ENCODE peak calls at places on chromosomes 2 and 18, in seven cellular contexts. One of them, this sample, is unnamed.

GRCh38 chr2:207045531-207045930 is 106.2 kb downstream of the CPO start:
- DNase-seq in CD8-positive, alpha-beta T cell: no peak
- DNase-seq in lower lobe of right lung: no peak
- DNase-seq in fibroblast of pulmonary artery: no peak
- DNase-seq in cardiac muscle cell: peak; percentile 2
- DNase-seq in heart right ventricle: no peak
- DNase-seq in right atrium auricular region: no peak
- DNase-seq in this sample: no peak

GRCh38 chr18:12335503-12335902 is 27.5 kb downstream of the TUBB6 start:
- DNase-seq in right atrium auricular region: no peak
- DNase-seq in heart right ventricle: no peak
- DNase-seq in cardiac muscle cell: no peak
- DNase-seq in fibroblast of pulmonary artery: no peak
- DNase-seq in CD8-positive, alpha-beta T cell: no peak
- DNase-seq in lower lobe of right lung: no peak
- DNase-seq in this sample: no peak

GRCh38 chr18:57209697-57210096 is 62.8 kb downstream of the BOD1L2 start:
- DNase-seq in heart right ventricle: no peak
- DNase-seq in right atrium auricular region: no peak
- DNase-seq in fibroblast of pulmonary artery: no peak
- DNase-seq in lower lobe of right lung: no peak
- DNase-seq in CD8-positive, alpha-beta T cell: no peak
- DNase-seq in cardiac muscle cell: no peak
- DNase-seq in this sample: no peak

GRCh38 chr2:220417503-220417902 is 790.1 kb downstream of the SLC4A3 start:
- DNase-seq in cardiac muscle cell: no peak
- DNase-seq in right atrium auricular region: no peak
- DNase-seq in fibroblast of pulmonary artery: no peak
- DNase-seq in lower lobe of right lung: no peak
- DNase-seq in CD8-positive, alpha-beta T cell: no peak
- DNase-seq in heart right ventricle: no peak
- DNase-seq in this sample: no peak

GRCh38 chr18:64803471-64803870 is 654.6 kb upstream of the LINC00305 start:
- DNase-seq in cardiac muscle cell: no peak
- DNase-seq in heart right ventricle: no peak
- DNase-seq in right atrium auricular region: no peak
- DNase-seq in lower lobe of right lung: no peak
- DNase-seq in fibroblast of pulmonary artery: no peak
- DNase-seq in CD8-positive, alpha-beta T cell: no peak
- DNase-seq in this sample: no peak

GRCh38 chr2:73984922-73985317 is 210 bp downstream of the TET3 start:
- DNase-seq in lower lobe of right lung: peak; percentile 74
- DNase-seq in right atrium auricular region: no peak
- DNase-seq in fibroblast of pulmonary artery: no peak
- DNase-seq in heart right ventricle: peak; percentile 48
- DNase-seq in cardiac muscle cell: no peak
- DNase-seq in CD8-positive, alpha-beta T cell: peak; percentile 68
- DNase-seq in this sample: no peak

GRCh38 chr2:170339324-170339723 is 161.4 kb downstream of the MYO3B start:
- DNase-seq in lower lobe of right lung: no peak
- DNase-seq in CD8-positive, alpha-beta T cell: no peak
- DNase-seq in right atrium auricular region: no peak
- DNase-seq in heart right ventricle: no peak
- DNase-seq in fibroblast of pulmonary artery: no peak
- DNase-seq in cardiac muscle cell: no peak
- DNase-seq in this sample: no peak

GRCh38 chr2:8586397-8587051 is 95.3 kb upstream of the ID2 start:
- DNase-seq in lower lobe of right lung: no peak
- DNase-seq in cardiac muscle cell: no peak
- DNase-seq in CD8-positive, alpha-beta T cell: no peak
- DNase-seq in right atrium auricular region: no peak
- DNase-seq in heart right ventricle: no peak
- DNase-seq in fibroblast of pulmonary artery: no peak
- DNase-seq in this sample: no peak

GRCh38 chr2:65213035-65213434 is 14.6 kb upstream of the ACTR2 start:
- DNase-seq in CD8-positive, alpha-beta T cell: no peak
- DNase-seq in fibroblast of pulmonary artery: no peak
- DNase-seq in right atrium auricular region: no peak
- DNase-seq in lower lobe of right lung: no peak
- DNase-seq in heart right ventricle: no peak
- DNase-seq in cardiac muscle cell: no peak
- DNase-seq in this sample: no peak

GRCh38 chr18:31042391-31043181 is at the start of gene DSC3:
- DNase-seq in right atrium auricular region: no peak
- DNase-seq in fibroblast of pulmonary artery: peak; percentile 83
- DNase-seq in lower lobe of right lung: peak; percentile 47
- DNase-seq in CD8-positive, alpha-beta T cell: no peak
- DNase-seq in cardiac muscle cell: peak; percentile 74
- DNase-seq in heart right ventricle: no peak
- DNase-seq in this sample: peak; percentile 99

GRCh38 chr18:1037766-1038165 is 133.1 kb downstream of the ADCYAP1 start:
- DNase-seq in fibroblast of pulmonary artery: no peak
- DNase-seq in right atrium auricular region: no peak
- DNase-seq in lower lobe of right lung: no peak
- DNase-seq in heart right ventricle: no peak
- DNase-seq in cardiac muscle cell: no peak
- DNase-seq in CD8-positive, alpha-beta T cell: no peak
- DNase-seq in this sample: no peak

GRCh38 chr2:10829304-10829703 is 16.7 kb upstream of the PDIA6 start:
- DNase-seq in cardiac muscle cell: no peak
- DNase-seq in heart right ventricle: no peak
- DNase-seq in right atrium auricular region: no peak
- DNase-seq in fibroblast of pulmonary artery: no peak
- DNase-seq in lower lobe of right lung: no peak
- DNase-seq in CD8-positive, alpha-beta T cell: no peak
- DNase-seq in this sample: no peak

GRCh38 chr18:51135361-51135760 is 62.1 kb downstream of the MEX3C start:
- DNase-seq in fibroblast of pulmonary artery: peak; percentile 69
- DNase-seq in CD8-positive, alpha-beta T cell: no peak
- DNase-seq in heart right ventricle: no peak
- DNase-seq in lower lobe of right lung: no peak
- DNase-seq in right atrium auricular region: no peak
- DNase-seq in cardiac muscle cell: peak; percentile 72
- DNase-seq in this sample: peak; percentile 96

GRCh38 chr2:110677530-110678456 is at the start of gene BUB1:
- DNase-seq in cardiac muscle cell: peak; percentile 98
- DNase-seq in fibroblast of pulmonary artery: peak; percentile 97
- DNase-seq in CD8-positive, alpha-beta T cell: peak; percentile 96
- DNase-seq in right atrium auricular region: peak; percentile 97
- DNase-seq in lower lobe of right lung: peak; percentile 97
- DNase-seq in heart right ventricle: peak; percentile 97
- DNase-seq in this sample: peak; percentile 97

GRCh38 chr18:78768221-78768620 is 211.4 kb upstream of the SALL3 start:
- DNase-seq in fibroblast of pulmonary artery: no peak
- DNase-seq in heart right ventricle: no peak
- DNase-seq in lower lobe of right lung: no peak
- DNase-seq in right atrium auricular region: peak; percentile 34
- DNase-seq in CD8-positive, alpha-beta T cell: no peak
- DNase-seq in cardiac muscle cell: no peak
- DNase-seq in this sample: no peak

GRCh38 chr2:239570216-239570925 is 169.6 kb upstream of the HDAC4 start:
- DNase-seq in CD8-positive, alpha-beta T cell: no peak
- DNase-seq in heart right ventricle: no peak
- DNase-seq in lower lobe of right lung: no peak
- DNase-seq in right atrium auricular region: no peak
- DNase-seq in cardiac muscle cell: no peak
- DNase-seq in fibroblast of pulmonary artery: no peak
- DNase-seq in this sample: no peak

GRCh38 chr2:239570971-239571520 is 170.2 kb upstream of the HDAC4 start:
- DNase-seq in CD8-positive, alpha-beta T cell: no peak
- DNase-seq in lower lobe of right lung: no peak
- DNase-seq in right atrium auricular region: no peak
- DNase-seq in fibroblast of pulmonary artery: no peak
- DNase-seq in cardiac muscle cell: no peak
- DNase-seq in heart right ventricle: no peak
- DNase-seq in this sample: no peak

GRCh38 chr2:239567786-239568185 is 167.0 kb upstream of the HDAC4 start:
- DNase-seq in cardiac muscle cell: no peak
- DNase-seq in heart right ventricle: no peak
- DNase-seq in fibroblast of pulmonary artery: no peak
- DNase-seq in CD8-positive, alpha-beta T cell: no peak
- DNase-seq in lower lobe of right lung: no peak
- DNase-seq in right atrium auricular region: no peak
- DNase-seq in this sample: no peak

GRCh38 chr2:239566995-239567580 is 166.3 kb upstream of the HDAC4 start:
- DNase-seq in cardiac muscle cell: no peak
- DNase-seq in lower lobe of right lung: no peak
- DNase-seq in fibroblast of pulmonary artery: no peak
- DNase-seq in right atrium auricular region: no peak
- DNase-seq in heart right ventricle: no peak
- DNase-seq in CD8-positive, alpha-beta T cell: no peak
- DNase-seq in this sample: no peak

GRCh38 chr2:239569401-239570090 is 168.7 kb upstream of the HDAC4 start:
- DNase-seq in fibroblast of pulmonary artery: no peak
- DNase-seq in cardiac muscle cell: no peak
- DNase-seq in heart right ventricle: no peak
- DNase-seq in right atrium auricular region: no peak
- DNase-seq in lower lobe of right lung: no peak
- DNase-seq in CD8-positive, alpha-beta T cell: no peak
- DNase-seq in this sample: no peak
- H3K4me3 ChIP-seq in fibroblast of pulmonary artery: no peak overlapping the region
- H3K4me3 ChIP-seq in cardiac muscle cell: no peak overlapping the region
- H3K4me3 ChIP-seq in heart right ventricle: no peak overlapping the region
- H3K4me3 ChIP-seq in right atrium auricular region: no peak overlapping the region
- H3K4me3 ChIP-seq in lower lobe of right lung: no peak overlapping the region
- H3K4me3 ChIP-seq in CD8-positive, alpha-beta T cell: no peak overlapping the region
- H3K4me3 ChIP-seq in this sample: no peak overlapping the region

DNA sequence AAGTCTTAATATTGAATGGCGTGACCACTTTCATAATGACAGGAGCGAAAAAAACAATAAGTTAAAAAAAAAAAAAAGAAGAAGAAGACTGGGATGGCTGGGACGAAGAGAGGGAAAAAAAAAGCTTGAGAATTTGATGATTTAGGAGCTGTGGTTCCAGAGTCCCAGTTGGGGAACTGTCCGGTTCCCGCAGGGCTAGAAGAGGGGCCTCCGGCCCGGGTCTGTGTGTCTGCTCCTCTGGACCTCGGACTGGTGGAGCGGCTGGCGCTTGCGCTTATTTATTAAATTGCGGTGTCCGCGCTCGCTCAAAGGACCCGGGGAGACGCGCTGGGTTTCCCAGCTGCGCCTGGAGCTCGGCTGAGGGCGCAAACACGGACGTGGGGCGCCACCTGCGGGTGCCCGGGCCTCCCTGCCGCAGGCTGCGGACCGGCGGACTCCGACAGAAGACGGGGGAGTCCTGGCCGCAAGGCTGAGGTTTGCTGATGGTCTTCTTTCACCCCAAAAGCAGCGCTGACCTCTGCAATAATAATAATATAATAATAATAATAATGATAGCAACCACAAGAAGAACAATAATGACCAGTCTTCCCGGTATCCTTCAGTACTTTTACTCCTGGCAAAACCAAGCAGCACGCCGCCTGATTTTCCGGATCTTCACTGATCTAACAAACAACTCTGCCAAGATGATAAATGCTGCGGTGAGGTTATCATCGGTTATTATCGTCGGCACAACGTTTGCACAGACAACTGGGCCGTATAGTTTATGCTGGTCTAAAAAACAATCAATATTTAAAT is at the start of gene CBLN2:
- DNase-seq in right atrium auricular region: no peak
- DNase-seq in lower lobe of right lung: peak; percentile 45
- DNase-seq in heart right ventricle: peak; percentile 16
- DNase-seq in cardiac muscle cell: peak; percentile 79
- DNase-seq in CD8-positive, alpha-beta T cell: no peak
- DNase-seq in fibroblast of pulmonary artery: peak; percentile 74
- DNase-seq in this sample: peak; percentile 76
- TF ChIP-seq CTCF in right atrium auricular region: peak; percentile 65
- TF ChIP-seq CTCF in lower lobe of right lung: peak; percentile 53
- TF ChIP-seq CTCF in heart right ventricle: peak; percentile 43
- TF ChIP-seq CTCF in cardiac muscle cell: peak; percentile 85
- TF ChIP-seq CTCF in CD8-positive, alpha-beta T cell: no peak
- TF ChIP-seq CTCF in fibroblast of pulmonary artery: peak; percentile 68
- TF ChIP-seq CTCF in this sample: peak; percentile 66

DNA sequence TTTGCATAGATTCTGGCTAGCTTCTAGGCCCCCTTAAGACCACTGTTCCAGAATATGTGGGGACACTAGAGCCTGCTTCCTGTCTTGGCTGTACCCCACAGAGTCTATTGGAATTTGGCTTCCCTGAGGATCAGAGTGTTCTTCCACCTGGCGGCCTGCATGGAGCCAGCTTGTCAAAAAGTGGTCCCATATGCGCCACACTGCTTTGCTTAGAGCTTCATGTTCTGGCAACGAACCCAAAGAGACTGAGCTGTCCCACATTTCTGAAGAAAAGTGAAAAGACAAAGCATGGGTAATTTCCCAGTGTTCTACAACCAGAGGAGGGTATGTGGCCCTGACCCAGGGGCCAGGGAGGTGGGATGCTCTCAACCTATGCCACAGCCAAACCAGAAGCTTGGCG is 52.7 kb upstream of the FZD7 start:
- DNase-seq in fibroblast of pulmonary artery: no peak
- DNase-seq in CD8-positive, alpha-beta T cell: no peak
- DNase-seq in heart right ventricle: no peak
- DNase-seq in cardiac muscle cell: no peak
- DNase-seq in right atrium auricular region: no peak
- DNase-seq in lower lobe of right lung: no peak
- DNase-seq in this sample: no peak
- H3K4me3 ChIP-seq in fibroblast of pulmonary artery: no peak overlapping the region
- H3K4me3 ChIP-seq in CD8-positive, alpha-beta T cell: no peak overlapping the region
- H3K4me3 ChIP-seq in heart right ventricle: no peak overlapping the region
- H3K4me3 ChIP-seq in cardiac muscle cell: no peak overlapping the region
- H3K4me3 ChIP-seq in right atrium auricular region: no peak overlapping the region
- H3K4me3 ChIP-seq in lower lobe of right lung: no peak overlapping the region
- H3K4me3 ChIP-seq in this sample: no peak overlapping the region

DNA sequence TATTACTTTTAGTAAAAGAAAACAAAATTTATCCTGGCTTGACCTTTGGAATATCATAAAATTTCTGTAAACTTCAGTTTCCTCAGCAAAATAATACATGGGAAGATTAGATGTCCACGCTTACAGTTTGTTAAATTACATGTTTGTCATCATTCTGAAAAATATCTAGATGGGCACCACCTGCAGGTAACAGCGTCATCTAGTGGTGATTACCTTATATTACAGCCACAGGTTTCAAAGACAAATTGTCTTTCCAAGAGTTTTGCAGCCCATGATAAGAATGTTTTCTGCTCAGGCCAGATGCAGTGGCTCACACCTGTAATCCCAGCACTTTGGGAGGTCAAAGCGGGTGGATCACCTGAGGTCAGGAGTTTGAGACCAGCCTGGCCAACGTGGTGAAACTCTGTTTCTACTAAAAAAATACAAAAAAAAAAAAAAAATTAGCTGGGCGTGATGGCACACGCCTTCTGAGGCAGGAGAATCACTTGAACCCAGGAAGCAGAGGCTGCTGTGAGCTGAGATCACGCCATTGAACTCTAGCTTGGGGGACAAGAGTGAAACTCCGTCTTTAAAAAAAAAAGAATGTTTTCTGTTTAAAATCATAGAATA is 96.3 kb upstream of the RASGRP3 start:
- DNase-seq in lower lobe of right lung: no peak
- DNase-seq in heart right ventricle: no peak
- DNase-seq in fibroblast of pulmonary artery: no peak
- DNase-seq in right atrium auricular region: no peak
- DNase-seq in cardiac muscle cell: no peak
- DNase-seq in CD8-positive, alpha-beta T cell: no peak
- DNase-seq in this sample: peak; percentile 25
- TF ChIP-seq CTCF in lower lobe of right lung: peak; percentile 41
- TF ChIP-seq CTCF in heart right ventricle: peak; percentile 40
- TF ChIP-seq CTCF in fibroblast of pulmonary artery: peak; percentile 56
- TF ChIP-seq CTCF in right atrium auricular region: peak; percentile 55
- TF ChIP-seq CTCF in cardiac muscle cell: peak; percentile 54
- TF ChIP-seq CTCF in CD8-positive, alpha-beta T cell: peak; percentile 35
- TF ChIP-seq CTCF in this sample: peak; percentile 57

This sample was measured in epithelial cell of esophagus.